ENCODE peak calls at places on chromosomes 3 and 15, in ten cellular contexts. O is HEK293T; L is A549; E is uterus; D is stimulated activated CD4-positive, alpha-beta T cell treated with anti-CD3 and anti-CD28 coated beads, Interleukin-2, amount 100 ng/mL, for 48 hours; N is GM03348; W is CD4-positive, alpha-beta memory T cell; Z is pulmonary artery endothelial cell; A is Ammon's horn; V is AG20443. X is an unnamed sample.

GRCh38 chr3:126347543-126348161 is 9.6 kb downstream of the KLF15 start:
- DNase-seq in W (no peak), A (no peak), L (no peak), O (no peak), Z (no peak), E (peak), D (no peak), N (no peak), V (no peak), X (no peak)

GRCh38 chr3:108343479-108343870 is 47.1 kb downstream of the HHLA2 start:
- DNase-seq in E (no peak), V (no peak), N (no peak), A (no peak), W (no peak), O (no peak), L (no peak), Z (no peak), D (no peak), X (no peak)

GRCh38 chr3:142987080-142987700 is 14.2 kb upstream of the U2SURP start:
- DNase-seq in O (peak), A (no peak), Z (no peak), L (peak), N (peak), E (no peak), V (peak), D (no peak), W (peak), X (no peak)

GRCh38 chr3:171459942-171460225 is 321 bp downstream of the TNIK start:
- DNase-seq in N (no peak), E (no peak), A (no peak), W (no peak), O (no peak), L (no peak), V (no peak), D (no peak), Z (no peak), X (no peak)

GRCh38 chr3:126607214-126607908 is 47.6 kb downstream of the TXNRD3 start:
- DNase-seq in A (peak), L (no peak), Z (peak), E (no peak), V (peak), W (no peak), N (peak), D (no peak), O (no peak), X (no peak)

GRCh38 chr15:22895465-22896190 is 57.2 kb downstream of the NIPA2 start:
- DNase-seq in V (no peak), N (no peak), E (no peak), O (no peak), Z (no peak), A (no peak), D (peak), L (peak), W (no peak), X (peak)

GRCh38 chr3:172635588-172635987 is 75.3 kb downstream of the NCEH1 start:
- DNase-seq in W (no peak), L (no peak), A (no peak), O (no peak), Z (no peak), D (no peak), E (no peak), V (no peak), N (no peak), X (no peak)

GRCh38 chr3:17260257-17260656 is 375.5 kb downstream of the PLCL2 start:
- DNase-seq in L (no peak), E (no peak), A (no peak), N (no peak), W (no peak), O (no peak), V (no peak), D (no peak), Z (no peak), X (no peak)

GRCh38 chr3:177197934-177198484 is 727 bp upstream of the TBL1XR1 start:
- DNase-seq in L (no peak), N (no peak), E (no peak), A (no peak), Z (no peak), V (no peak), W (no peak), O (no peak), D (no peak), X (no peak)

GRCh38 chr15:29656636-29657475 is 165.4 kb downstream of the TJP1 start:
- DNase-seq in A (no peak), N (no peak), V (no peak), L (peak), D (no peak), Z (no peak), O (no peak), W (no peak), E (no peak), X (no peak)

X was measured in T1000.